ENCODE peak calls at places on chromosomes 13 and 19, in four cellular contexts. One of them, this sample, is unnamed.

GRCh38 chr19:17095141-17095919 is 19.8 kb downstream of the MYO9B start:
- DNase-seq in nephron progenitor cell: no peak
- DNase-seq in T1000: no peak
- DNase-seq in fibroblast of the aortic adventitia: peak
- DNase-seq in this sample: no peak

GRCh38 chr19:51026554-51026831 is at the start of gene KLK11:
- DNase-seq in fibroblast of the aortic adventitia: no peak
- DNase-seq in nephron progenitor cell: no peak
- DNase-seq in T1000: no peak
- DNase-seq in this sample: no peak

GRCh38 chr13:29730253-29730652 is 120.2 kb downstream of the UBL3 start:
- DNase-seq in nephron progenitor cell: no peak
- DNase-seq in fibroblast of the aortic adventitia: no peak
- DNase-seq in T1000: no peak
- DNase-seq in this sample: no peak

GRCh38 chr13:31409678-31410356 is 210.0 kb downstream of the B3GLCT start:
- DNase-seq in T1000: no peak
- DNase-seq in fibroblast of the aortic adventitia: peak
- DNase-seq in nephron progenitor cell: no peak
- DNase-seq in this sample: no peak

GRCh38 chr13:110163020-110163658 is 143.8 kb downstream of the COL4A1 start:
- DNase-seq in T1000: no peak
- DNase-seq in nephron progenitor cell: no peak
- DNase-seq in fibroblast of the aortic adventitia: no peak
- DNase-seq in this sample: no peak

GRCh38 chr13:112880976-112881540 is 88.0 kb upstream of the MCF2L start:
- DNase-seq in T1000: no peak
- DNase-seq in fibroblast of the aortic adventitia: no peak
- DNase-seq in nephron progenitor cell: no peak
- DNase-seq in this sample: no peak

GRCh38 chr13:20609145-20609544 is 42.2 kb downstream of the IFT88 start:
- DNase-seq in fibroblast of the aortic adventitia: peak
- DNase-seq in T1000: peak
- DNase-seq in nephron progenitor cell: no peak
- DNase-seq in this sample: no peak

GRCh38 chr13:40306817-40307216 is 359.6 kb downstream of the FOXO1 start:
- DNase-seq in fibroblast of the aortic adventitia: no peak
- DNase-seq in T1000: no peak
- DNase-seq in nephron progenitor cell: no peak
- DNase-seq in this sample: no peak

GRCh38 chr19:52464798-52465470 is 11.6 kb downstream of the ZNF578 start:
- DNase-seq in T1000: no peak
- DNase-seq in nephron progenitor cell: peak
- DNase-seq in fibroblast of the aortic adventitia: no peak
- DNase-seq in this sample: no peak

GRCh38 chr19:51194527-51195315 is 30.2 kb upstream of the CD33 start:
- DNase-seq in T1000: no peak
- DNase-seq in fibroblast of the aortic adventitia: no peak
- DNase-seq in nephron progenitor cell: no peak
- DNase-seq in this sample: no peak

GRCh38 chr13:34066344-34066743 is 248.4 kb downstream of the RFC3 start:
- DNase-seq in fibroblast of the aortic adventitia: no peak
- DNase-seq in nephron progenitor cell: no peak
- DNase-seq in T1000: no peak
- DNase-seq in this sample: no peak

GRCh38 chr13:41606646-41607045 is 149.3 kb downstream of the RGCC start:
- DNase-seq in nephron progenitor cell: no peak
- DNase-seq in fibroblast of the aortic adventitia: no peak
- DNase-seq in T1000: no peak
- DNase-seq in this sample: no peak

GRCh38 chr19:7748756-7749155 is 1.4 kb upstream of the CD209 start:
- DNase-seq in nephron progenitor cell: no peak
- DNase-seq in T1000: no peak
- DNase-seq in fibroblast of the aortic adventitia: peak
- DNase-seq in this sample: no peak

GRCh38 chr19:56189785-56190184 is 7.8 kb downstream of the ZSCAN5B start:
- DNase-seq in fibroblast of the aortic adventitia: no peak
- DNase-seq in nephron progenitor cell: no peak
- DNase-seq in T1000: no peak
- DNase-seq in this sample: no peak